ENCODE peak calls at places on chromosome 13, in five cellular contexts. U is adrenal gland, G is fibroblast of lung, C is lower lobe of right lung, S is GM23338. D is an unnamed sample.

GRCh38 chr13:44238011-44238421 is 135.6 kb upstream of the SERP2 start:
- DNase-seq in U (no peak), G (peak), C (no peak), S (no peak), D (peak)

GRCh38 chr13:61766667-61767058 is 351.0 kb upstream of the PCDH20 start:
- DNase-seq in U (no peak), G (no peak), C (no peak), S (no peak), D (no peak)

GRCh38 chr13:50080856-50081105 is 65.5 kb downstream of the KCNRG start:
- DNase-seq in U (no peak), G (no peak), C (no peak), S (no peak), D (no peak)

GRCh38 chr13:49305824-49306425 is 58.2 kb downstream of the CDADC1 start:
- DNase-seq in U (no peak), G (no peak), C (no peak), S (no peak), D (no peak)

GRCh38 chr13:51895906-51896888 is 34.4 kb downstream of the CCDC70 start:
- DNase-seq in U (peak), G (peak), C (peak), S (peak), D (peak)

GRCh38 chr13:111123221-111123620 is 8.1 kb downstream of the ARHGEF7 start:
- DNase-seq in U (no peak), G (no peak), C (no peak), S (no peak), D (no peak)

GRCh38 chr13:81048026-81048461 is 707.1 kb upstream of the SPRY2 start:
- DNase-seq in U (no peak), G (no peak), C (no peak), S (no peak), D (no peak)

GRCh38 chr13:111957913-111958450 is 109.0 kb upstream of the SOX1 start:
- DNase-seq in U (no peak), G (no peak), C (no peak), S (no peak), D (no peak)

GRCh38 chr13:41405367-41405766 is 52.0 kb upstream of the RGCC start:
- DNase-seq in U (no peak), G (no peak), C (no peak), S (no peak), D (no peak)

GRCh38 chr13:98549006-98549727 is 27.7 kb downstream of the STK24 start:
- DNase-seq in U (no peak), G (peak), C (no peak), S (no peak), D (peak)

GRCh38 chr13:52744842-52745241 is 5.2 kb upstream of the CNMD start:
- DNase-seq in U (no peak), G (no peak), C (no peak), S (no peak), D (no peak)

GRCh38 chr13:107211073-107211472 is 643.1 kb upstream of the ARGLU1 start:
- DNase-seq in U (peak), G (peak), C (peak), S (peak), D (peak)

GRCh38 chr13:62250501-62251175 is 835.0 kb upstream of the PCDH20 start:
- DNase-seq in U (no peak), G (peak), C (no peak), S (no peak), D (no peak)

GRCh38 chr13:39859898-39860297 is 204.4 kb downstream of the COG6 start:
- DNase-seq in U (no peak), G (no peak), C (no peak), S (no peak), D (no peak)

GRCh38 chr13:44653261-44653660 is 77.1 kb upstream of the TSC22D1 start:
- DNase-seq in U (no peak), G (peak), C (no peak), S (no peak), D (no peak)

GRCh38 chr13:67554296-67554695 is 324.2 kb upstream of the PCDH9 start:
- DNase-seq in U (no peak), G (peak), C (no peak), S (no peak), D (no peak)

GRCh38 chr13:50379584-50379983 is 364.3 kb downstream of the KCNRG start:
- DNase-seq in U (no peak), G (peak), C (no peak), S (no peak), D (no peak)

GRCh38 chr13:91406619-91407018 is 8.2 kb downstream of the GPC5 start:
- DNase-seq in U (no peak), G (peak), C (no peak), S (peak), D (no peak)

DNA sequence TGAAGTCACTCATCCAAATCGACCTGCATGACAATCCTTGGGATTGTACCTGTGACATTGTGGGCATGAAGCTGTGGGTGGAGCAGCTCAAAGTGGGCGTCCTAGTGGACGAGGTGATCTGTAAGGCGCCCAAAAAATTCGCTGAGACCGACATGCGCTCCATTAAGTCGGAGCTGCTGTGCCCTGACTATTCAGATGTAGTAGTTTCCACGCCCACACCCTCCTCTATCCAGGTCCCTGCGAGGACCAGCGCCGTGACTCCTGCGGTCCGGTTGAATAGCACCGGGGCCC is 5.8 kb downstream of the SLITRK5 start:
- DNase-seq in U (no peak), G (no peak), C (no peak), S (peak), D (no peak)
- H3K4me3 ChIP-seq in U (no peak), G (no peak), C (no peak), S (peak), D (no peak)

GRCh38 chr13:31967155-31967554 is 64.4 kb upstream of the FRY start:
- DNase-seq in U (no peak), G (no peak), C (no peak), S (peak), D (no peak)
- TF ChIP-seq CTCF in U (no peak), G (no peak), C (no peak), S (peak), D (no peak)

GRCh38 chr13:26048745-26049144 is 3.1 kb downstream of the SHISA2 start:
- DNase-seq in U (no peak), G (no peak), C (no peak), S (no peak), D (no peak)

GRCh38 chr13:26053418-26053980 is 1.7 kb upstream of the SHISA2 start:
- DNase-seq in U (no peak), G (no peak), C (no peak), S (no peak), D (no peak)

GRCh38 chr13:26050568-26051230 is 1.1 kb downstream of the SHISA2 start:
- DNase-seq in U (no peak), G (peak), C (peak), S (peak), D (no peak)

GRCh38 chr13:26051231-26052135 is at the start of gene SHISA2:
- DNase-seq in U (peak), G (peak), C (peak), S (peak), D (no peak)

GRCh38 chr13:26052136-26052736 is 420 bp upstream of the SHISA2 start:
- DNase-seq in U (no peak), G (no peak), C (no peak), S (peak), D (no peak)
- H3K4me3 ChIP-seq in U (no peak), G (peak), C (peak), S (peak), D (peak)

GRCh38 chr13:34145061-34145460 is 327.1 kb downstream of the RFC3 start:
- DNase-seq in U (no peak), G (no peak), C (no peak), S (no peak), D (no peak)

GRCh38 chr13:34139660-34140059 is 321.7 kb downstream of the RFC3 start:
- DNase-seq in U (no peak), G (no peak), C (no peak), S (no peak), D (no peak)

GRCh38 chr13:34148359-34148758 is 330.4 kb downstream of the RFC3 start:
- DNase-seq in U (no peak), G (no peak), C (no peak), S (no peak), D (no peak)

GRCh38 chr13:34143637-34144036 is 325.7 kb downstream of the RFC3 start:
- DNase-seq in U (no peak), G (no peak), C (no peak), S (no peak), D (no peak)
- TF ChIP-seq CTCF in U (no peak), G (no peak), C (no peak), S (no peak), D (peak)

DNA sequence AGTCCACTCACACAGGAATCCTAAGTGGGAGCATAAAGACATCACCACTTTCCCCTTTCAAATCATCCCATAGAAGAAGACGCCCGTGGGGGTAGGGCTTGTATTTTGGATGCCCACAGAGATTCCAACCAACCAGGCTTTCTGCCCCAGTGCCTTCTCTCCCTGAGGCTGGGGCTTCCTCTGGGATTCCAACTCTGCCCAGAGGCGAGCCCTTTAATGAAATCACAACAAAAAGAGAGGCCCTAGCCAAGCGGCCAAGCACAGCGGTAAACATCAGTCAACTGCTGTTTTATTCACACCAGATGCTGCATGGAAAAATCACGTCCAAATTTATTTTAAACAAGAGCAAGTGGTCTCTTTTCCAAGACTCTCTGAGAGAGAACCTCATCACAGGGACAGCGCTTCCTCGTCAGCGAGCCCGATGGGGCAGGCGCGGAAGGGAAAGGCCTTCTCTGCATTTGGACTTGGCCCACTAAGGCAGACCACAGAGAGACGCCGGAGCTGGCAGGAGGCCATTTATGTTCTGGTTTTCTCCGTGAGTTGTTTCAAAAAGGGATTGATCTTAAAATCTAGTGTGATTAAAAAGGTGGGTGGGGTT is 31.5 kb downstream of the ADPRHL1 start:
- DNase-seq in U (no peak), G (peak), C (no peak), S (no peak), D (no peak)
- H3K4me3 ChIP-seq in U (no peak), G (no peak), C (no peak), S (no peak), D (no peak)

DNA sequence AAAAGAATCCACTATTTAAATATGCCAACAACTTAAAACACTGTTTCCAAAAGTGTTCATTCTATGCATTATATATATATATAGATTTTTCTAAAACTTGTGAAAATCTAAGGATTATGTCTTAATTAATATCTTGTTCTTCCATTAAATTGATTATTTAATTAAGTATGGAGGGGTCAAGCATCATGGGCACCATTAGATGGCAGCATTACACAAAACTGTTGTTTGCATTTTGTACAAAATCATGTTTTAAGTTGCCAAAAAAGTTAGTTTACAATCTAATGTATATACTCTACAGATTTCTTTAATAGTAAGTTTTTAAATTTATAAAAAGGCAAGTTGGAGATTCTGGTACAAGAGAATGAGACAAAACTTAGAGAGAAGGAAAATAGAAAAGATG is 213.2 kb upstream of the EDNRB start:
- DNase-seq in U (no peak), G (no peak), C (no peak), S (no peak), D (no peak)
- TF ChIP-seq CTCF in U (no peak), G (peak), C (no peak), S (peak), D (peak)

DNA sequence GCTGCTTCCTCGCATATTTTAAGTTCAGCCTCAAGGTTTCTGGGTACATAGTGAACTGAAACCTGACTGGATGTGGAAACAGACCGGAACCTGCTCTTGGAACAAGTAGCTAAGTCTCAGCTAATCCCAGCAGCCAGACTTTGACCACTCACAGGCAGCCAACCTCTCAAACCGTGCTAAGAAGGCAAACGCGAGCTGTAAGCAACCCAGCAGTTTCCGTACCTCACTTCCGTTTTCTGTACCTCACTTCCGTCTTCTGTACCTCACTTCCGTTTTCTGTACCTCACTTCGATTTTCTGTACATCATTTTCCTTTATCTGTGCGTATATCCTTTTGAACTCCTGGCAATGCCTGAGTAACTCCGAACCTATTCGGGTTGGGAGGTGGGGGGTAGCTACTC is 96.8 kb downstream of the SUCLA2 start:
- DNase-seq in U (peak), G (no peak), C (no peak), S (no peak), D (no peak)
- H3K4me3 ChIP-seq in U (no peak), G (peak), C (peak), S (no peak), D (no peak)

D was measured in AG09309.